ENCODE peak calls at places on chromosomes 1 and 21, in seven cellular contexts. N is body of pancreas, C is adipocyte, B is colonic mucosa, H is heart right ventricle, O is upper lobe of right lung, A is GM23248. L is an unnamed sample.

GRCh38 chr1:95108792-95109191 is 8.4 kb upstream of the TLCD4 start:
- DNase-seq in O (no peak), N (no peak), B (no peak), C (no peak), H (no peak), A (no peak), L (no peak)

GRCh38 chr1:228088586-228089498 is 6.3 kb downstream of the ARF1 start:
- DNase-seq in N (peak; percentile 10), O (peak; percentile 62), H (no peak), B (no peak), A (peak; percentile 82), C (peak; percentile 41), L (no peak)

GRCh38 chr1:152228831-152229230 is 4.8 kb upstream of the HRNR start:
- DNase-seq in H (no peak), O (no peak), A (no peak), C (no peak), N (no peak), B (no peak), L (no peak)

GRCh38 chr1:33893147-33893830 is 29.4 kb downstream of the HMGB4 start:
- DNase-seq in O (no peak), H (no peak), N (no peak), B (no peak), A (peak; percentile 95), C (peak; percentile 80), L (no peak)

GRCh38 chr21:31471865-31472264 is 127.8 kb upstream of the TIAM1 start:
- DNase-seq in N (no peak), H (no peak), C (no peak), B (no peak), A (no peak), O (no peak), L (no peak)

GRCh38 chr21:37878946-37879660 is 37.2 kb downstream of the KCNJ6 start:
- DNase-seq in H (no peak), O (no peak), B (no peak), C (peak; percentile 20), A (peak; percentile 86), N (no peak), L (no peak)

GRCh38 chr1:234730542-234731370 is 120.8 kb upstream of the IRF2BP2 start:
- DNase-seq in C (no peak), O (no peak), H (no peak), A (no peak), N (no peak), B (no peak), L (no peak)

GRCh38 chr1:57474097-57474750 is 50.4 kb upstream of the DAB1 start:
- DNase-seq in O (no peak), N (no peak), B (no peak), A (peak; percentile 55), C (peak; percentile 46), H (no peak), L (no peak)

GRCh38 chr1:39124282-39124681 is 80.2 kb upstream of the MACF1 start:
- DNase-seq in C (no peak), H (no peak), N (no peak), B (no peak), O (no peak), A (no peak), L (no peak)

GRCh38 chr1:44035726-44036408 is 4.6 kb upstream of the SLC6A9 start:
- DNase-seq in C (no peak), H (peak; percentile 49), O (no peak), B (no peak), N (peak; percentile 38), A (peak; percentile 28), L (peak; percentile 53)

GRCh38 chr1:8059161-8059622 is 33.1 kb upstream of the ERRFI1 start:
- DNase-seq in B (no peak), C (peak; percentile 88), A (peak; percentile 62), O (no peak), H (no peak), N (no peak), L (no peak)

GRCh38 chr21:36698160-36699025 is 522 bp upstream of the SIM2 start:
- DNase-seq in A (no peak), B (no peak), O (peak; percentile 64), C (no peak), H (no peak), N (no peak), L (no peak)

GRCh38 chr1:182962554-182963115 is 9.7 kb upstream of the SHCBP1L start:
- DNase-seq in O (peak; percentile 79), H (peak; percentile 85), C (peak; percentile 97), N (peak; percentile 73), B (peak; percentile 52), A (peak; percentile 97), L (peak; percentile 79)

GRCh38 chr1:26081267-26082019 is 14.0 kb upstream of the TRIM63 start:
- DNase-seq in O (no peak), N (peak; percentile 16), B (no peak), H (peak; percentile 47), C (no peak), A (no peak), L (no peak)

GRCh38 chr21:42939581-42940413 is 14.4 kb upstream of the ERVH48-1 start:
- DNase-seq in N (peak; percentile 84), C (peak; percentile 98), A (peak; percentile 96), O (peak; percentile 7), B (peak; percentile 67), H (peak; percentile 86), L (peak; percentile 13)

GRCh38 chr1:25554886-25555752 is 11.7 kb downstream of the LDLRAP1 start:
- DNase-seq in N (no peak), O (no peak), H (no peak), C (no peak), A (no peak), B (no peak), L (no peak)

GRCh38 chr21:27683292-27683691 is 716.4 kb upstream of the ADAMTS5 start:
- DNase-seq in O (no peak), N (no peak), H (no peak), C (no peak), A (no peak), B (no peak), L (no peak)

GRCh38 chr1:54507471-54507870 is 40.6 kb upstream of the ACOT11 start:
- DNase-seq in B (no peak), O (no peak), N (no peak), C (no peak), A (no peak), H (no peak), L (no peak)

GRCh38 chr1:53186533-53186932 is 10.1 kb upstream of the CPT2 start:
- DNase-seq in H (no peak), A (no peak), B (peak; percentile 65), N (no peak), O (no peak), C (no peak), L (no peak)

GRCh38 chr1:197773856-197774255 is 1.4 kb downstream of the DENND1B start:
- DNase-seq in C (no peak), H (no peak), A (peak; percentile 13), B (no peak), N (no peak), O (no peak), L (peak; percentile 33)

GRCh38 chr1:2785631-2786328 is 15.7 kb downstream of the TTC34 start:
- DNase-seq in C (no peak), B (no peak), N (peak; percentile 4), A (no peak), H (no peak), O (peak; percentile 60), L (no peak)

GRCh38 chr21:42349420-42350075 is 1.2 kb downstream of the TFF2 start:
- DNase-seq in C (no peak), A (no peak), H (no peak), B (no peak), O (peak; percentile 51), N (no peak), L (no peak)

GRCh38 chr1:201610806-201611205 is 71.9 kb downstream of the NAV1 start:
- DNase-seq in N (no peak), B (no peak), A (no peak), O (no peak), H (no peak), C (no peak), L (no peak)

GRCh38 chr1:243917177-243917862 is 67.3 kb upstream of the AKT3 start:
- DNase-seq in B (peak; percentile 21), A (peak; percentile 92), O (peak; percentile 68), N (peak; percentile 37), C (peak; percentile 90), H (peak; percentile 9), L (peak; percentile 9)

GRCh38 chr1:109716121-109716520 is 4.1 kb downstream of the GSTM5 start:
- DNase-seq in B (no peak), N (no peak), A (no peak), C (no peak), O (no peak), H (no peak), L (no peak)

GRCh38 chr1:210758761-210759160 is 375.2 kb downstream of the KCNH1 start:
- DNase-seq in B (no peak), C (peak; percentile 40), A (no peak), H (no peak), O (no peak), N (no peak), L (no peak)

GRCh38 chr1:17877896-17878295 is 122.8 kb downstream of the ACTL8 start:
- DNase-seq in B (no peak), C (peak; percentile 28), A (peak; percentile 66), O (peak; percentile 3), H (no peak), N (no peak), L (no peak)

DNA sequence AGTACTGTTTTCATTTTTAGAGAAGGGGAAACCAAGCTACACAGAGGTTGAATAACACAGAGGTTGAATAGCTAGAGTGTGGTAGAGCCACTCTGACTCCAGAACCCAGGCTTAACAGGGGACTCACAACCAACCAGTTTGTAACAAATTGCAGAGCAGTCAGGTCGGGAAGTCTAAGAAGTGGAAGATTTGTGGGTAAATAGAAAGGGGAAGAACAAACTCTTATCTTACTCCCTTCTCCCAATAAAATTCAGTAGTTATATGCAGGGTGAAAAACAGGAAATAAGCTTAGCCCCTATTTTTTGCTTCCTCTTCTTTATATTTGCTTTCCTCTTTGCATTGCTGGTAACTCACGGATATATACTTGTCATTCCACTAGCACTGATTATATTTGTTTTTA is 23.2 kb downstream of the CDC42 start:
- DNase-seq in N (no peak), O (no peak), B (no peak), A (no peak), C (no peak), H (no peak), L (no peak)
- H3K4me1 ChIP-seq in N (peaks cover 73% of the 10 kb centered on the region), O (peaks cover 87% of the 10 kb centered on the region), B (peaks cover 20% of the 10 kb centered on the region), A (peaks cover 40% of the 10 kb centered on the region), C (peaks cover 40% of the 10 kb centered on the region), H (peaks cover 70% of the 10 kb centered on the region), L (no peaks in the 10 kb centered on the region)

DNA sequence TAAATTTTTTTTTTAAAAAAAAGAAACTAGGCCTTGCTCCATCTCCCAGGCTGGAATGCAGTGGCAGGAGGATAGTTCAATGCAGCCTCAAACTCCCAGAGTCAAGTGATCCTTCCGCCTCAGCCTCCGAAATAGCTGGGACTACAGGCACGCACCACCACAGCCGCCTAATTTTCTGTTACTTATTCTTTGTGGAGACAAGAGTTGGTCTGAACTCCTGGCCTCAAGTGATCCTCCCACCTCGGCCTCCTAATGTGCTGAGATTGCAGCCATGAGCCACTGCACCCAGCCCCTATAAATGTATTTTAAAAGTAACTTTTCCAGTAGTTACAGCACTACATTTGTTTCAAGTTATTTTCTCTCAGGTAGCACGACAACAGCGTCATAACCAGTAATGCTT is 2.3 kb downstream of the BRWD1 start:
- DNase-seq in O (no peak), A (no peak), H (no peak), N (no peak), B (no peak), C (no peak), L (no peak)
- H3K36me3 ChIP-seq in O (peaks cover 20% of the 10 kb centered on the region), A (peaks cover 14% of the 10 kb centered on the region), H (no peaks in the 10 kb centered on the region), N (no peaks in the 10 kb centered on the region), B (no peaks in the 10 kb centered on the region), C (peaks cover 18% of the 10 kb centered on the region), L (peaks cover 4% of the 10 kb centered on the region)

GRCh38 chr1:158943059-158943458 is 11.7 kb downstream of the PYHIN1 start:
- DNase-seq in A (peak; percentile 42), H (no peak), N (no peak), B (no peak), O (no peak), C (peak; percentile 3), L (no peak)
- H3K9me3 ChIP-seq in A (no peaks in the 10 kb centered on the region), H (no peaks in the 10 kb centered on the region), N (no peaks in the 10 kb centered on the region), B (no peaks in the 10 kb centered on the region), O (no peaks in the 10 kb centered on the region), C (no peaks in the 10 kb centered on the region), L (no peaks in the 10 kb centered on the region)

GRCh38 chr1:9890224-9890731 is 19.8 kb downstream of the CTNNBIP1 start:
- DNase-seq in C (peak; percentile 79), N (peak; percentile 68), B (no peak), A (peak; percentile 95), H (peak; percentile 63), O (no peak), L (no peak)
- H3K4me1 ChIP-seq in C (peaks cover 16% of the 10 kb centered on the region), N (peaks cover 25% of the 10 kb centered on the region), B (no peaks in the 10 kb centered on the region), A (peaks cover 42% of the 10 kb centered on the region), H (peaks cover 80% of the 10 kb centered on the region), O (peaks cover 35% of the 10 kb centered on the region), L (no peaks in the 10 kb centered on the region)

L was measured in small intestine.